ENCODE peak calls at places on chromosomes 3 and 15, in seven cellular contexts. H, Q, I, D, X, J and K are unnamed samples.

GRCh38 chr3:194808709-194809108 is 123.0 kb downstream of the FAM43A start:
- DNase-seq in H (no peak), I (peak; percentile 35), Q (no peak), D (no peak), J (no peak), X (no peak), K (no peak)

GRCh38 chr15:66234798-66235197 is 18.8 kb downstream of the MEGF11 start:
- DNase-seq in I (no peak), H (no peak), J (no peak), X (no peak), D (no peak), Q (no peak), K (peak; percentile 8)

GRCh38 chr3:189999718-190000117 is 121.0 kb downstream of the P3H2 start:
- DNase-seq in J (no peak), D (no peak), H (no peak), I (no peak), Q (no peak), X (no peak), K (no peak)

GRCh38 chr3:4052691-4053090 is 250.5 kb upstream of the SETMAR start:
- DNase-seq in I (no peak), D (no peak), H (no peak), X (no peak), Q (no peak), J (no peak), K (no peak)

GRCh38 chr3:195855471-195856409 is 44.0 kb upstream of the MUC4 start:
- DNase-seq in X (no peak), Q (no peak), I (no peak), J (no peak), D (no peak), H (no peak), K (no peak)

GRCh38 chr15:48861813-48862431 is 16.0 kb upstream of the EID1 start:
- DNase-seq in I (no peak), Q (peak; percentile 45), X (peak; percentile 8), H (no peak), J (no peak), D (peak; percentile 70), K (no peak)

GRCh38 chr15:101050647-101051290 is 131.6 kb downstream of the LRRK1 start:
- DNase-seq in D (no peak), X (peak; percentile 4), I (no peak), H (no peak), Q (no peak), J (no peak), K (peak; percentile 45)

GRCh38 chr15:73712107-73712506 is 27.9 kb downstream of the CD276 start:
- DNase-seq in Q (no peak), D (no peak), J (no peak), I (no peak), X (no peak), H (no peak), K (no peak)

GRCh38 chr15:85800460-85801123 is 5.9 kb upstream of the KLHL25 start:
- DNase-seq in D (no peak), X (peak; percentile 84), I (peak; percentile 91), Q (no peak), H (peak; percentile 90), J (peak; percentile 37), K (no peak)

GRCh38 chr15:39417766-39418165 is 163.1 kb upstream of the THBS1 start:
- DNase-seq in Q (no peak), I (no peak), J (no peak), D (no peak), H (peak; percentile 75), X (no peak), K (no peak)

GRCh38 chr3:64082917-64083587 is 59.8 kb upstream of the PSMD6 start:
- DNase-seq in X (no peak), I (no peak), D (no peak), H (no peak), J (no peak), Q (no peak), K (no peak)

GRCh38 chr3:129940086-129940485 is 34.4 kb upstream of the TRH start:
- DNase-seq in X (no peak), D (no peak), Q (no peak), H (no peak), I (no peak), J (no peak), K (no peak)
- H3K27ac ChIP-seq in X (no peak overlapping the region), D (no peak overlapping the region), Q (no peak overlapping the region), H (no peak overlapping the region), I (no peak overlapping the region), J (no peak overlapping the region), K (no peak overlapping the region)

DNA sequence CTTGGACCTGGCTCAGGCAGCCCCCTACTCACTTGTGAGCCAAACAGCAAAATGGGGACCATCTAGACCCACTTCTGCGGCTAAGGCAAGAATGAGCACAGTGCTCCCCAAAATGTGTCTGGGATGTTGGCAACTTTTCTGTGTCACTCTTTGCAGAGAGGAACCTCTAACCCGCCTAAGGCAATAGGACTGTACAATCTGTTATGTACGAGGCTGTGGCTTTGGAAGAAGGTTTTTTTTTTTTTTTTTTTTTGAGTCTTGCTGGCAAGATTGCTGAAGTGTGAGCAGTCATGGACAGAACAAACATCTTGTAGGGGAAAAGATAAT is 7.3 kb downstream of the FEZF2 start:
- DNase-seq in I (no peak), J (no peak), Q (no peak), D (no peak), X (no peak), H (no peak), K (no peak)
- H3K27me3 ChIP-seq in I (no peaks in the 10 kb centered on the region), J (no peaks in the 10 kb centered on the region), Q (peaks cover 4% of the 10 kb centered on the region), D (peaks cover 97% of the 10 kb centered on the region), X (peaks cover 82% of the 10 kb centered on the region), H (peaks cover 37% of the 10 kb centered on the region), K (peaks cover 51% of the 10 kb centered on the region)

DNA sequence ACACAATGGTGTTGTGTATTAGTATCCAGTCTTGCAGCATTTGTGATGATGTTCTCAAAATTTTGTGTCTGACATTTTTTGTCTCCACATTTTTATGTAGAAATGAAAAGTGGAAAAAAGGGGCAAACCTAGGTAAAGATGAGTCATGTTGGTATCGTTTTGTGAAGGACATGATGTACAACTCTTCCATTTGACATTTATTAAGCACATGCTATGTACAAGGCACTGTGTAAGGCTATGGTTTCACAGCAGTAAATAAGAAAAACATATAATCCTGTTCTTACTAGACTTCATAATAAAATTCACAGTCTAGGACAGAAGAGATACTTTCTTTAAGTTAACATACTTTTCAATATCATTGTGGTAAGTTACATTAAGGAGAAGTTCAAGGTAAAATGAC is 143.5 kb upstream of the CNTN4 start:
- DNase-seq in D (no peak), Q (no peak), X (no peak), H (no peak), I (no peak), J (no peak), K (no peak)
- H3K9me3 ChIP-seq in D (no peaks in the 10 kb centered on the region), Q (no peaks in the 10 kb centered on the region), X (no peaks in the 10 kb centered on the region), H (no peaks in the 10 kb centered on the region), I (no peaks in the 10 kb centered on the region), J (no peaks in the 10 kb centered on the region), K (no peaks in the 10 kb centered on the region)

GRCh38 chr3:45604999-45605398 is 10.4 kb downstream of the LIMD1 start:
- DNase-seq in I (peak; percentile 87), X (no peak), D (no peak), Q (no peak), H (no peak), J (no peak), K (peak; percentile 15)

GRCh38 chr3:45604066-45604465 is 9.5 kb downstream of the LIMD1 start:
- DNase-seq in D (no peak), Q (no peak), X (no peak), J (no peak), I (no peak), H (no peak), K (peak; percentile 52)

GRCh38 chr3:45601156-45601555 is 6.6 kb downstream of the LIMD1 start:
- DNase-seq in H (no peak), X (no peak), I (no peak), J (no peak), Q (no peak), D (no peak), K (no peak)

GRCh38 chr3:45604596-45604995 is 10.0 kb downstream of the LIMD1 start:
- DNase-seq in Q (no peak), X (no peak), J (no peak), H (no peak), I (no peak), D (no peak), K (no peak)

DNA sequence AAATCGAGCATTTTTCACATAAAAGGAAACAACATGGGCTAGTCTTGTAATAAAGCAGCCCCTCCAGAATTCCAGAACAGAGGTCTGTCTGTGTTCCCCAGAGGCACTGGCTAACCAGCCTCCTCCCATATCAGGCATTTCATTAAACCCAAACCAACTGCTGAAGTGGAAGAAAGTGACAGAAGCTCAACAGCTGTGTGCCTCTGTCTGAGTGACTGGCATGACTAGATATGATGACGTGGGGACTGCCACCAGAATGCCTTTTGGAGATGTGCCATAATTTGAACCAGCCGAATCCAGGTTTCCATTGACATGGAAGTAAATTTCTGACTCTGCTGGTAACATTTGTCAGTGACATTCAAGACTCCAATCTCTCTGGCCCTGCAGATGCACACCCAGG is 8.7 kb downstream of the LIMD1 start:
- DNase-seq in I (no peak), Q (no peak), J (no peak), D (no peak), H (no peak), X (no peak), K (peak; percentile 2)
- H3K27ac ChIP-seq in I (no peak overlapping the region), Q (no peak overlapping the region), J (no peak overlapping the region), D (no peak overlapping the region), H (no peak overlapping the region), X (no peak overlapping the region), K (no peak overlapping the region)

DNA sequence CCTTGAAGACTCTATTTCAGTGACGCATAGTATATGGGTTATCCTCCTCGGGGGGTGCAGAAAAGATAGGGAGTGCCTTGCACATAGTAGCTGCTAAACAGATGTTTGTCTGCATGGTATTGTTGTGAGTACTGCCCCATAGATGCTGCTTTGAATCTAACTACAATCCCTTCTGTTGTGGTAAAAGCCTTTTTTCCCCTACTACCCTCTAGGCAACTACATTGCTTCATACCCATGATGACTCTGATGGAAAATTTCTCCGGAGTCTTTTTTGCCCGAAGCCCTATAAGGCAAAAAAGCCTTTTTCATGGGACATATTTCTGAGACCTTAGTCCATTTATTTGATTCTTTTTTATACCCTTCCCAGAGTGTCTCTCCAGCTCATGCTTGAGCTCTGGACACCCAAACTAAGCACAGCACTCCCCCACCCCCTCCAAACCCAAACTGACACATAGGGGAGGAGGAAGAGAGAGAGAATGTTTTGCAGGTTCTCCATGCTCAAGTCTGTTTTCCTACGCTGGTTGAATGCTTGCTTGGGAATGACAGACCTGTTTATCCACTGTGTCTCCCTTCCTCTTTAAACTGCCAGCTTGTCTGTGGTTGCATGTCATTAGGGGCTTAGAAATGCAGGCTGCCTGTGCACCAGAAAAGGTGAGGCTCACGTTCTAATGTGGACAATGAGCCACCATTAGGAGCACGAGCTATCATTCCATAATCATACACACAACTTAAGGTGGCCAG is 52.9 kb downstream of the LRTM1 start:
- DNase-seq in J (no peak), D (no peak), Q (no peak), X (no peak), I (no peak), H (no peak), K (no peak)
- H3K27me3 ChIP-seq in J (no peaks in the 10 kb centered on the region), D (no peaks in the 10 kb centered on the region), Q (no peaks in the 10 kb centered on the region), X (no peaks in the 10 kb centered on the region), I (no peaks in the 10 kb centered on the region), H (no peaks in the 10 kb centered on the region), K (no peaks in the 10 kb centered on the region)